ENCODE peak calls at places on chromosomes 4 and X, in seven cellular contexts. T, S, R, U, M, A and W are unnamed samples.

GRCh38 chr4:48162162-48162561 is 28.1 kb upstream of the TXK start:
- DNase-seq in U (peak; percentile 14), R (peak; percentile 68), M (no peak), S (no peak), A (no peak), T (peak; percentile 31), W (no peak)

GRCh38 chr4:106691749-106692148 is 323.2 kb upstream of the GIMD1 start:
- DNase-seq in M (no peak), S (peak; percentile 33), R (no peak), U (no peak), A (peak; percentile 13), T (no peak), W (peak; percentile 20)

GRCh38 chrX:97334850-97335249 is 451.1 kb downstream of the RPA4 start:
- DNase-seq in U (no peak), T (no peak), M (no peak), R (no peak), A (no peak), S (no peak), W (no peak)

GRCh38 chr4:1045193-1045594 is 33.8 kb downstream of the FGFRL1 start:
- DNase-seq in T (no peak), A (no peak), S (no peak), U (no peak), R (no peak), M (no peak), W (no peak)

GRCh38 chrX:8673211-8673610 is 58.7 kb downstream of the ANOS1 start:
- DNase-seq in A (no peak), T (no peak), U (no peak), M (no peak), R (peak; percentile 65), S (no peak), W (no peak)

GRCh38 chr4:21742326-21742725 is 206.2 kb downstream of the KCNIP4 start:
- DNase-seq in R (no peak), M (no peak), T (peak; percentile 62), A (peak; percentile 45), U (no peak), S (no peak), W (no peak)

GRCh38 chr4:53601251-53601764 is 10.0 kb upstream of the LNX1 start:
- DNase-seq in S (peak; percentile 22), R (no peak), A (peak; percentile 36), T (peak; percentile 46), M (peak; percentile 30), U (no peak), W (peak; percentile 66)

GRCh38 chr4:145988628-145989027 is 50.0 kb upstream of the ZNF827 start:
- DNase-seq in T (no peak), U (no peak), S (no peak), A (no peak), R (no peak), M (no peak), W (no peak)

GRCh38 chrX:132395645-132396044 is 93.2 kb downstream of the MBNL3 start:
- DNase-seq in M (no peak), S (no peak), A (no peak), U (no peak), R (no peak), T (no peak), W (no peak)

GRCh38 chrX:19785647-19786046 is 101.8 kb downstream of the SH3KBP1 start:
- DNase-seq in U (no peak), R (no peak), T (no peak), S (no peak), M (no peak), A (no peak), W (no peak)

GRCh38 chrX:87572911-87573310 is 55.3 kb downstream of the KLHL4 start:
- DNase-seq in T (peak; percentile 20), R (peak; percentile 57), M (no peak), U (no peak), S (no peak), A (no peak), W (no peak)

GRCh38 chr4:138910914-138911336 is 104.7 kb upstream of the NOCT start:
- DNase-seq in U (peak; percentile 87), S (peak; percentile 99), R (peak; percentile 83), A (peak; percentile 93), T (peak; percentile 83), M (no peak), W (peak; percentile 92)

GRCh38 chrX:38347136-38347535 is 5.3 kb upstream of the OTC start:
- DNase-seq in S (peak; percentile 75), U (peak; percentile 75), M (no peak), T (peak; percentile 41), R (peak; percentile 78), A (peak; percentile 82), W (no peak)

GRCh38 chr4:38753021-38753806 is 29.6 kb downstream of the TLR10 start:
- DNase-seq in T (no peak), S (peak; percentile 34), U (peak; percentile 91), R (peak; percentile 100), M (peak; percentile 7), A (peak; percentile 98), W (peak; percentile 97)

GRCh38 chr4:25527044-25527443 is 128.6 kb upstream of the SLC34A2 start:
- DNase-seq in A (peak; percentile 15), S (no peak), U (no peak), M (no peak), T (no peak), R (no peak), W (no peak)

DNA sequence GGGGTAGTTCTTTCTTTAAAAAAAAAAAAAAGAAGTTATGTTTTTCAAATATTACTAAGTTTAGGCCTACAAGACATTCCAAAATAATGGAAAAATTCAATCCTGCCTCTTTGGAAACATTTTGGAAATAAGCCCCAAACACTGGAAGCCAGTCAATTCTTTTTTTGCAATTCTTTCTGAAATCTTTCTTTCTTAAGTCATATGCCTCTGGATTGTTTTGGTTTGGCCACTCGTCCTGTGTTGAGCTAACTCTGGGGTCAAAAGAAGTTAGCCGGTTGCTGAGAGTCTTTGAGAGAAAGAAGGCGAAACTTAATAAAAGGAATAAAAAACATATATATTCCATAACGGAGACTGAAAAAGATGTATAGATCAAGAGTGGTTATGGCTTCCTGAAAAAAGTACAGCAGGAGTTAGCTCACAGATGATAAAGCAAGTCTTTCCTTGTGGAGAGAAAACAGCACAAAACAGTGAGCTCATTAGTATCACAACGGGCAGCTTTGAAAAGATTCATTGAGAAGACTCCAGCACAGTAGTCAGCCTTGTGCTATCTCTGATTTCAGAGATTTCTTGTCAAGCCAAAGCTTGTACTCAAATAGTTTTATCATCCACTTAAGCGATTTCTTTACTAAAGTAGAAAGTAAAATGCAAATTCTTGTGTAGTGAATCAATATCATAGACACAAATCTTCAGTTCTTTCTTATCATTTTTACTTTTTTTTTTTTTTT is 64.8 kb downstream of the PLS3 start:
- DNase-seq in R (peak; percentile 82), T (no peak), M (no peak), S (peak; percentile 28), U (peak; percentile 47), A (peak; percentile 57), W (peak; percentile 55)
- H3K36me3 ChIP-seq in R (peaks cover 2% of the 10 kb centered on the region), T (peaks cover 30% of the 10 kb centered on the region), M (no peaks in the 10 kb centered on the region), S (peaks cover 14% of the 10 kb centered on the region), U (peaks cover 9% of the 10 kb centered on the region), A (no peaks in the 10 kb centered on the region), W (no peaks in the 10 kb centered on the region)

GRCh38 chrX:46707274-46707965 is 51.5 kb downstream of the SLC9A7 start:
- DNase-seq in S (no peak), U (no peak), A (no peak), M (no peak), R (no peak), T (no peak), W (no peak)

GRCh38 chrX:46710425-46710824 is 48.5 kb downstream of the SLC9A7 start:
- DNase-seq in T (peak; percentile 85), S (no peak), A (peak; percentile 41), R (peak; percentile 77), M (no peak), U (peak; percentile 96), W (no peak)

GRCh38 chrX:46703980-46704379 is 54.9 kb downstream of the SLC9A7 start:
- DNase-seq in R (peak; percentile 43), S (no peak), T (no peak), A (no peak), U (no peak), M (no peak), W (no peak)

GRCh38 chrX:46704767-46705386 is 54.0 kb downstream of the SLC9A7 start:
- DNase-seq in R (peak; percentile 78), M (no peak), U (peak; percentile 66), A (peak; percentile 68), S (peak; percentile 39), T (no peak), W (no peak)
- H3K4me2 ChIP-seq in R (no peak overlapping the region), M (no peak overlapping the region), U (no peak overlapping the region), A (peak overlapping the region; percentile 61), S (no peak overlapping the region), T (no peak overlapping the region), W (no peak overlapping the region)

DNA sequence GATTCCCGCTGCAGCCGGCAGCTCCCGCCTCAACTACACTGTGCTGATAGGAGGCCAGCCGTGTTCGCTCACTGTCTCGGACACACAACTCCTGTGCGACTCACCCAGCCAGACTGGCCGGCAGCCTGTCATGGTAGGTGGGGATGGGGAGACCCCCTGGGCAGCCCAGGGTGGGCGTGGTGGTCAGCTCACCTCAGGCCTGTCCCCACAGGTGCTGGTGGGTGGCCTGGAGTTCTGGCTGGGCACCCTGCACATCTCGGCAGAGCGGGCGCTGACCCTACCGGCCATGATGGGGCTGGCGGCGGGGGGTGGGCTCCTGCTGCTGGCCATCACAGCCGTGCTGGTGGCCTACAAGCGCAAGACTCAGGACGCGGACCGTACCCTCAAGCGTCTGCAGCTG is 9.5 kb downstream of the PLXNA3 start:
- DNase-seq in U (no peak), R (no peak), M (no peak), S (no peak), A (no peak), T (no peak), W (no peak)
- H3K36me3 ChIP-seq in U (no peaks in the 10 kb centered on the region), R (peaks cover 28% of the 10 kb centered on the region), M (peaks cover 69% of the 10 kb centered on the region), S (no peaks in the 10 kb centered on the region), A (no peaks in the 10 kb centered on the region), T (no peaks in the 10 kb centered on the region), W (no peaks in the 10 kb centered on the region)

GRCh38 chrX:10110984-10111363 is 45.8 kb upstream of the CLCN4 start:
- DNase-seq in S (peak; percentile 1), A (peak; percentile 43), M (no peak), U (no peak), T (no peak), R (no peak), W (no peak)
- H3K4me2 ChIP-seq in S (no peak overlapping the region), A (no peak overlapping the region), M (no peak overlapping the region), U (no peak overlapping the region), T (no peak overlapping the region), R (no peak overlapping the region), W (no peak overlapping the region)

GRCh38 chr4:86523333-86523732 is 70.8 kb upstream of the PTPN13 start:
- DNase-seq in U (no peak), T (no peak), S (no peak), M (no peak), A (no peak), R (no peak), W (no peak)
- H3K36me3 ChIP-seq in U (no peaks in the 10 kb centered on the region), T (no peaks in the 10 kb centered on the region), S (no peaks in the 10 kb centered on the region), M (no peaks in the 10 kb centered on the region), A (no peaks in the 10 kb centered on the region), R (no peaks in the 10 kb centered on the region), W (peaks cover 12% of the 10 kb centered on the region)